ENCODE peak calls at places on chromosomes 7 and 10, in four cellular contexts. F is GM13977, Y is B cell, V is hepatocyte. A is an unnamed sample.

GRCh38 chr7:102129636-102130370 is 156.9 kb upstream of the SH2B2 start:
- DNase-seq in Y (no peak), V (no peak), F (no peak), A (no peak)

GRCh38 chr7:51970961-51971655 is 654.5 kb upstream of the COBL start:
- DNase-seq in V (no peak), Y (no peak), F (no peak), A (no peak)

GRCh38 chr7:131959106-131959812 is 402.8 kb upstream of the PODXL start:
- DNase-seq in F (no peak), V (no peak), Y (no peak), A (no peak)

GRCh38 chr7:149872419-149873073 is 1.2 kb upstream of the ATP6V0E2 start:
- DNase-seq in Y (no peak), F (peak; percentile 64), V (peak; percentile 89), A (peak; percentile 87)

GRCh38 chr7:155948423-155948822 is 136.2 kb upstream of the SHH start:
- DNase-seq in Y (no peak), F (no peak), V (no peak), A (no peak)

GRCh38 chr7:156420496-156420895 is 220.1 kb upstream of the RNF32 start:
- DNase-seq in V (no peak), F (no peak), Y (no peak), A (no peak)

GRCh38 chr10:75105576-75106197 is 5.8 kb upstream of the SAMD8 start:
- DNase-seq in V (no peak), F (no peak), Y (no peak), A (no peak)

GRCh38 chr10:33981301-33981700 is 646.8 kb upstream of the NRP1 start:
- DNase-seq in V (no peak), F (no peak), Y (no peak), A (no peak)

GRCh38 chr10:33801705-33802104 is 467.2 kb upstream of the NRP1 start:
- DNase-seq in Y (no peak), V (peak; percentile 45), F (no peak), A (peak; percentile 3)

GRCh38 chr7:23713285-23714235 is 3.5 kb downstream of the STK31 start:
- DNase-seq in F (no peak), Y (no peak), V (no peak), A (peak; percentile 86)

GRCh38 chr7:23714579-23714978 is 4.6 kb downstream of the STK31 start:
- DNase-seq in Y (no peak), V (no peak), F (no peak), A (no peak)

GRCh38 chr7:23710000-23710399 is at the start of gene STK31:
- DNase-seq in V (no peak), F (no peak), Y (no peak), A (no peak)

GRCh38 chr7:23715099-23715498 is 5.1 kb downstream of the STK31 start:
- DNase-seq in F (no peak), V (no peak), Y (no peak), A (no peak)

DNA sequence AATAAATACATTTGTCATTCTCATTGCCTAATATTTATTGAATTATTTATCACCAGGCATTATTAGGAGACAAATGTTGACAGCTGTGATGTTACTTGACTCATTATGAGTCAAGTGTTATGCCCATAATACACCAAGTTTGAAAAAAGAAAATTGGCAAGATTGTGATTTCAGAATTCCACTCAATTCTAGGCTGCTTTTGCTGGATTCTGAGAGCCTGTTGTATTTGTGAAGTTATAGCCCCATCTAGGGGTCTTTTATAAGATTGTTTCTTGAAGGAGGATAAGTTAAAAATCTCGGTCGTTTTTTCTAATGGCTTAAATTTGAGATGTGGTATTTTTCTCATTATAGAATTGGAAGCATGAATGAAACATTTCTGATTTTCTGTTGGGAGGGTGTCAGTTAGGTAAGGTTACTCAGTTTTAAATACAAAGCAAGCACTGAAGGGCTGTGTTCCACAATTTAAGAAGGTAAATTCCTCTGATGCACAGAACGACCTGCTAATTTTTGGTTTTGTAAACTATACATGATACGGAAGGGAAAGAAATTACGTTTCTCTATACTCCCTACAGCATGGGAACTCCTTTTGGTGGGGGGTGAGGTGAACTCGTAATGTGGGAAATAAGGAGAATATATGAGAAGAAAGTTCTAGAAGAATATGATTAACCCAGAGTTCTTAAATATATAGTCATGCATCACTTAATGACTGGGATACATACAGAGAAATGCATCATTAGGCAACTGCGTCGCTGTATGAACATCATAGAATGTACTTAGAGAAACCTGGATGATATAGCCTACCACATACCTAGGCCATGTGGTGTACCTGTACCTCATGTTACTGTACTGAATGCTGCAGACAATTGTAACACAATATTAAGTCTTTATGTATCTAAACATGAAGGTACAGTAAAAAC is 2.6 kb downstream of the STK31 start:
- DNase-seq in V (peak; percentile 71), Y (no peak), F (peak; percentile 71), A (peak; percentile 70)
- TF ChIP-seq CTCF in V (peak; percentile 73), Y (peak; percentile 85), F (peak; percentile 37), A (peak; percentile 84)

GRCh38 chr7:138167869-138168296 is 91.6 kb downstream of the AKR1D1 start:
- DNase-seq in F (no peak), Y (no peak), V (no peak), A (no peak)

GRCh38 chr7:138169441-138169851 is 93.2 kb downstream of the AKR1D1 start:
- DNase-seq in Y (no peak), V (no peak), F (no peak), A (no peak)

GRCh38 chr7:138164804-138165203 is 88.5 kb downstream of the AKR1D1 start:
- DNase-seq in F (no peak), Y (no peak), V (no peak), A (no peak)

GRCh38 chr7:138166681-138167080 is 90.4 kb downstream of the AKR1D1 start:
- DNase-seq in F (no peak), V (no peak), Y (no peak), A (no peak)

GRCh38 chr7:138167222-138167621 is 91.0 kb downstream of the AKR1D1 start:
- DNase-seq in V (no peak), Y (no peak), F (no peak), A (no peak)
- TF ChIP-seq CTCF in V (no peak), Y (no peak), F (no peak), A (no peak)

GRCh38 chr7:38002689-38003088 is 82.2 kb downstream of the EPDR1 start:
- DNase-seq in F (no peak), Y (no peak), V (no peak), A (no peak)

GRCh38 chr7:38006559-38006958 is 86.1 kb downstream of the EPDR1 start:
- DNase-seq in Y (no peak), V (no peak), F (no peak), A (no peak)

GRCh38 chr7:38007096-38007495 is 86.7 kb downstream of the EPDR1 start:
- DNase-seq in V (no peak), Y (no peak), F (no peak), A (no peak)
- TF ChIP-seq CTCF in V (no peak), Y (no peak), F (no peak), A (no peak)

DNA sequence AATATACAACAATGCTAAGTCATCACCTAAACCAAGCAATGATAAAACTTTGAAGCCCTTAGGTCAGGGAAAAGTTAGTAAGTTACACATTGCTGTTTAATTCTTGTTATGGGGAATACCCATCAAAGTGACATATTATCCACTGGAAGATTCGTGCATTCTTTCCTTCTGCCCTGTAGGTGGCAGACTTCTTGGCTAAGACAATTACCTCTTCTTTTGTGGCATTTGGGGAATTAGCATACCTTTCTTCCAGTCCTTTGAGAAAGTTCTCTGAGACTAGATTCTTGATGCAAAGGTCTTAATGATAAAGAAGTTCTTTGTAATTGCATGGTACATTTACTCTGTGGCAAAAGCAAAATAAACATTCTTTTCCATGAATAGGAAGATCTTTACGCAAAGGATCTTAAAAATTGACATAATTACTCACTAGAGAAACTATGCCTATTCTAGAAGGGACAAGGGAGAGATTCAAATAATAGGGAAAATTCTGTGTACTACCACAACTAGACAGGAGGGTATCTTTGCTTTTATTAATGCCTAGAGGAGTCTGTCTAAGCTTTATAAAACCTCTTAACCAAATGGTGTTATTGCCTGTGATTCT is 395.9 kb downstream of the GRM8 start:
- DNase-seq in F (peak; percentile 18), Y (no peak), V (peak; percentile 25), A (no peak)
- TF ChIP-seq CTCF in F (peak; percentile 68), Y (no peak), V (peak; percentile 52), A (peak; percentile 55)

GRCh38 chr10:81838950-81839349 is 36.0 kb upstream of the NRG3 start:
- DNase-seq in V (peak; percentile 12), Y (no peak), F (no peak), A (no peak)
- TF ChIP-seq CTCF in V (peak; percentile 47), Y (no peak), F (peak; percentile 20), A (no peak)

GRCh38 chr10:13483951-13484350 is 44.9 kb downstream of the BEND7 start:
- DNase-seq in Y (peak; percentile 62), F (no peak), V (no peak), A (no peak)

GRCh38 chr10:13489035-13489434 is 39.8 kb downstream of the BEND7 start:
- DNase-seq in F (no peak), V (no peak), Y (no peak), A (no peak)

GRCh38 chr10:13481690-13482089 is 47.1 kb downstream of the BEND7 start:
- DNase-seq in Y (no peak), V (no peak), F (no peak), A (no peak)

GRCh38 chr10:13483073-13483472 is 45.7 kb downstream of the BEND7 start:
- DNase-seq in Y (peak; percentile 44), F (peak; percentile 35), V (no peak), A (no peak)

GRCh38 chr10:13485623-13486022 is 43.2 kb downstream of the BEND7 start:
- DNase-seq in Y (no peak), F (no peak), V (no peak), A (no peak)
- TF ChIP-seq CTCF in Y (peak; percentile 44), F (no peak), V (peak; percentile 40), A (peak; percentile 70)

GRCh38 chr10:98296514-98296913 is 28.5 kb upstream of the LOXL4 start:
- DNase-seq in V (no peak), Y (no peak), F (no peak), A (no peak)
- TF ChIP-seq CTCF in V (no peak), Y (no peak), F (no peak), A (no peak)

GRCh38 chr10:18230794-18231193 is 90.6 kb downstream of the CACNB2 start:
- DNase-seq in V (no peak), F (no peak), Y (no peak), A (peak; percentile 13)

GRCh38 chr10:18231480-18231879 is 91.3 kb downstream of the CACNB2 start:
- DNase-seq in Y (no peak), V (no peak), F (no peak), A (no peak)

GRCh38 chr10:18235477-18235876 is 95.3 kb downstream of the CACNB2 start:
- DNase-seq in Y (no peak), F (no peak), V (no peak), A (no peak)

GRCh38 chr10:18229839-18230238 is 89.6 kb downstream of the CACNB2 start:
- DNase-seq in Y (no peak), F (no peak), V (no peak), A (peak; percentile 7)

GRCh38 chr10:18233775-18234174 is 93.6 kb downstream of the CACNB2 start:
- DNase-seq in Y (no peak), F (no peak), V (peak; percentile 19), A (no peak)
- TF ChIP-seq CTCF in Y (no peak), F (no peak), V (no peak), A (peak; percentile 15)

DNA sequence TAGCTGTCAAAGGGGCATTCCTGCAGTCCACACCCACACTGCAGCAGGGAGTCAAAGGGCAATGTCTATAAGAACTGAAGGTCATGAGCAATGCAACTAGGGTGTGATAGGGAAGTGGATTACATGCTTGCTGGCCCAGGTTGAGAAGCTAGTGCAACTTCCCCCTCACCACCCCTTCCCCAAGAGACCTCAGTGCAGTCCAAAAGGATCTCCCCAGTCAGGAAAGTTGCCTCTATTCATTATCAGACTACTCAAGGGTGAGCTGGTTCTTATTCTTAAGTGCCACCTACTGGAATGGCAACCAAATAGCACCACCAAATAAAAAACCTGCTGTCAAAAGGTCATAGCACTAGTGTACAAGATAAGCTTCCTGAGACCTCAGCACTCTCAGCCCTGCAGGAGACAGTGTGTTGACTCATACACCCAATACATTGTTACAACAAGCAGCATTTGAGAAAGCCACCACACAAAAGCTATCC is 28.2 kb downstream of the MTERF1 start:
- DNase-seq in V (peak; percentile 24), F (peak; percentile 14), Y (no peak), A (peak; percentile 13)
- TF ChIP-seq CTCF in V (peak; percentile 10), F (peak; percentile 33), Y (no peak), A (peak; percentile 66)